ENCODE peak calls at places on chromosomes 6 and 20, in six cellular contexts. One of them, this sample, is unnamed.

GRCh38 chr20:57293998-57294397 is 27.6 kb upstream of the BMP7 start:
- DNase-seq in HTR-8/SVneo: no peak
- DNase-seq in CD4-positive, alpha-beta memory T cell: no peak
- DNase-seq in NCI-H510A treated with DMSO at 0.1 percent for 48 hours: no peak
- DNase-seq in non-pigmented ciliary epithelial cell: no peak
- DNase-seq in pancreas: no peak
- DNase-seq in this sample: no peak

GRCh38 chr6:165925474-165926156 is 242.0 kb downstream of the TBXT start:
- DNase-seq in CD4-positive, alpha-beta memory T cell: no peak
- DNase-seq in HTR-8/SVneo: no peak
- DNase-seq in NCI-H510A treated with DMSO at 0.1 percent for 48 hours: no peak
- DNase-seq in non-pigmented ciliary epithelial cell: peak
- DNase-seq in pancreas: no peak
- DNase-seq in this sample: no peak

GRCh38 chr6:7051780-7052440 is 55.9 kb upstream of the RREB1 start:
- DNase-seq in CD4-positive, alpha-beta memory T cell: peak
- DNase-seq in NCI-H510A treated with DMSO at 0.1 percent for 48 hours: peak
- DNase-seq in pancreas: peak
- DNase-seq in non-pigmented ciliary epithelial cell: no peak
- DNase-seq in HTR-8/SVneo: peak
- DNase-seq in this sample: no peak

GRCh38 chr6:31588871-31589650 is 3.0 kb downstream of the LST1 start:
- DNase-seq in HTR-8/SVneo: no peak
- DNase-seq in pancreas: no peak
- DNase-seq in CD4-positive, alpha-beta memory T cell: no peak
- DNase-seq in non-pigmented ciliary epithelial cell: no peak
- DNase-seq in NCI-H510A treated with DMSO at 0.1 percent for 48 hours: no peak
- DNase-seq in this sample: no peak

GRCh38 chr20:62656205-62656918 is 14.1 kb downstream of the SLCO4A1 start:
- DNase-seq in NCI-H510A treated with DMSO at 0.1 percent for 48 hours: no peak
- DNase-seq in non-pigmented ciliary epithelial cell: no peak
- DNase-seq in CD4-positive, alpha-beta memory T cell: peak
- DNase-seq in pancreas: no peak
- DNase-seq in HTR-8/SVneo: no peak
- DNase-seq in this sample: no peak

GRCh38 chr20:3987296-3987695 is 28.1 kb downstream of the RNF24 start:
- DNase-seq in NCI-H510A treated with DMSO at 0.1 percent for 48 hours: no peak
- DNase-seq in pancreas: no peak
- DNase-seq in CD4-positive, alpha-beta memory T cell: no peak
- DNase-seq in non-pigmented ciliary epithelial cell: no peak
- DNase-seq in HTR-8/SVneo: no peak
- DNase-seq in this sample: no peak

GRCh38 chr6:154386848-154387717 is 30.5 kb upstream of the IPCEF1 start:
- DNase-seq in pancreas: no peak
- DNase-seq in CD4-positive, alpha-beta memory T cell: no peak
- DNase-seq in non-pigmented ciliary epithelial cell: peak
- DNase-seq in HTR-8/SVneo: peak
- DNase-seq in NCI-H510A treated with DMSO at 0.1 percent for 48 hours: no peak
- DNase-seq in this sample: peak

GRCh38 chr6:10837692-10837996 is 695 bp downstream of the MAK start:
- DNase-seq in pancreas: peak
- DNase-seq in non-pigmented ciliary epithelial cell: no peak
- DNase-seq in HTR-8/SVneo: no peak
- DNase-seq in NCI-H510A treated with DMSO at 0.1 percent for 48 hours: no peak
- DNase-seq in CD4-positive, alpha-beta memory T cell: peak
- DNase-seq in this sample: no peak

GRCh38 chr6:71289802-71290175 is 1.2 kb downstream of the OGFRL1 start:
- DNase-seq in CD4-positive, alpha-beta memory T cell: peak
- DNase-seq in HTR-8/SVneo: no peak
- DNase-seq in NCI-H510A treated with DMSO at 0.1 percent for 48 hours: no peak
- DNase-seq in pancreas: no peak
- DNase-seq in non-pigmented ciliary epithelial cell: no peak
- DNase-seq in this sample: no peak

GRCh38 chr6:44267252-44267651 is 1.9 kb upstream of the NFKBIE start:
- DNase-seq in non-pigmented ciliary epithelial cell: no peak
- DNase-seq in CD4-positive, alpha-beta memory T cell: no peak
- DNase-seq in NCI-H510A treated with DMSO at 0.1 percent for 48 hours: no peak
- DNase-seq in pancreas: no peak
- DNase-seq in HTR-8/SVneo: no peak
- DNase-seq in this sample: no peak

GRCh38 chr6:14798996-14799588 is 446.8 kb upstream of the JARID2 start:
- DNase-seq in HTR-8/SVneo: no peak
- DNase-seq in pancreas: no peak
- DNase-seq in CD4-positive, alpha-beta memory T cell: no peak
- DNase-seq in non-pigmented ciliary epithelial cell: no peak
- DNase-seq in NCI-H510A treated with DMSO at 0.1 percent for 48 hours: no peak
- DNase-seq in this sample: no peak

GRCh38 chr20:25083141-25083772 is 1.3 kb upstream of the VSX1 start:
- DNase-seq in CD4-positive, alpha-beta memory T cell: no peak
- DNase-seq in non-pigmented ciliary epithelial cell: no peak
- DNase-seq in pancreas: no peak
- DNase-seq in NCI-H510A treated with DMSO at 0.1 percent for 48 hours: no peak
- DNase-seq in HTR-8/SVneo: no peak
- DNase-seq in this sample: no peak

GRCh38 chr20:23783447-23783846 is 32.7 kb upstream of the CST1 start:
- DNase-seq in pancreas: no peak
- DNase-seq in non-pigmented ciliary epithelial cell: no peak
- DNase-seq in CD4-positive, alpha-beta memory T cell: no peak
- DNase-seq in NCI-H510A treated with DMSO at 0.1 percent for 48 hours: no peak
- DNase-seq in HTR-8/SVneo: no peak
- DNase-seq in this sample: no peak

GRCh38 chr6:87808005-87808757 is 106.1 kb upstream of the AKIRIN2 start:
- DNase-seq in pancreas: no peak
- DNase-seq in NCI-H510A treated with DMSO at 0.1 percent for 48 hours: no peak
- DNase-seq in non-pigmented ciliary epithelial cell: no peak
- DNase-seq in CD4-positive, alpha-beta memory T cell: no peak
- DNase-seq in HTR-8/SVneo: no peak
- DNase-seq in this sample: no peak

GRCh38 chr6:23349521-23350147 is 776.4 kb upstream of the NRSN1 start:
- DNase-seq in HTR-8/SVneo: peak
- DNase-seq in pancreas: no peak
- DNase-seq in CD4-positive, alpha-beta memory T cell: no peak
- DNase-seq in NCI-H510A treated with DMSO at 0.1 percent for 48 hours: no peak
- DNase-seq in non-pigmented ciliary epithelial cell: peak
- DNase-seq in this sample: peak

GRCh38 chr20:61257596-61257995 is 5.5 kb downstream of the CDH4 start:
- DNase-seq in CD4-positive, alpha-beta memory T cell: no peak
- DNase-seq in pancreas: no peak
- DNase-seq in HTR-8/SVneo: no peak
- DNase-seq in NCI-H510A treated with DMSO at 0.1 percent for 48 hours: no peak
- DNase-seq in non-pigmented ciliary epithelial cell: no peak
- DNase-seq in this sample: no peak